ENCODE peak calls at places on chromosomes 4 and X, in eight cellular contexts. Z is cardiac muscle cell, H is endothelial cell of umbilical vein, G is pancreas, Y is PC-3, I is fibroblast of lung, M is neuronal stem cell, D is hepatocyte. A is an unnamed sample.

GRCh38 chr4:175996231-175996630 is 69.4 kb upstream of the WDR17 start:
- DNase-seq in D (no peak), G (no peak), M (no peak), H (no peak), Z (no peak), Y (no peak), I (no peak), A (no peak)

GRCh38 chrX:44306336-44306735 is 37.1 kb downstream of the EFHC2 start:
- DNase-seq in Z (peak; percentile 8), G (no peak), I (peak; percentile 28), M (no peak), Y (peak; percentile 95), D (peak; percentile 39), H (no peak), A (no peak)

GRCh38 chr4:76953956-76954355 is 4.4 kb downstream of the SEPTIN11 start:
- DNase-seq in M (no peak), Z (no peak), H (peak; percentile 34), G (no peak), D (no peak), Y (no peak), I (peak; percentile 36), A (no peak)

GRCh38 chrX:107625776-107626175 is 2.5 kb upstream of the PRPS1 start:
- DNase-seq in D (no peak), I (no peak), Z (no peak), G (no peak), H (no peak), M (no peak), Y (no peak), A (no peak)

GRCh38 chrX:68832101-68832416 is 3.2 kb downstream of the EFNB1 start:
- DNase-seq in Z (peak; percentile 79), I (peak; percentile 80), H (peak; percentile 70), D (peak; percentile 67), Y (peak; percentile 70), M (no peak), G (no peak), A (peak; percentile 69)

GRCh38 chr4:112517067-112517588 is 1.1 kb upstream of the NEUROG2 start:
- DNase-seq in M (peak; percentile 56), H (no peak), I (no peak), D (no peak), Z (no peak), Y (no peak), G (peak; percentile 12), A (no peak)

GRCh38 chr4:38021751-38022150 is 61.6 kb downstream of the PTTG2 start:
- DNase-seq in I (no peak), Y (no peak), M (no peak), Z (no peak), D (no peak), H (no peak), G (no peak), A (no peak)

GRCh38 chr4:134132086-134132783 is 69.4 kb downstream of the PABPC4L start:
- DNase-seq in G (no peak), I (no peak), Z (no peak), M (no peak), D (no peak), H (no peak), Y (peak; percentile 45), A (no peak)

GRCh38 chr4:54384563-54384962 is 155.5 kb downstream of the PDGFRA start:
- DNase-seq in M (no peak), I (peak; percentile 23), Z (peak; percentile 42), H (peak; percentile 47), D (peak; percentile 34), G (no peak), Y (peak; percentile 56), A (no peak)

GRCh38 chr4:125770814-125771398 is 456.2 kb downstream of the FAT4 start:
- DNase-seq in I (no peak), G (no peak), D (no peak), Y (no peak), M (no peak), H (no peak), Z (no peak), A (no peak)

GRCh38 chr4:129352480-129352879 is 256.5 kb downstream of the C4orf33 start:
- DNase-seq in M (no peak), Y (no peak), Z (no peak), I (no peak), G (no peak), H (no peak), D (no peak), A (no peak)

GRCh38 chr4:73761856-73762255 is 21.5 kb downstream of the CXCL8 start:
- DNase-seq in H (peak; percentile 40), I (no peak), G (no peak), M (no peak), D (no peak), Z (no peak), Y (no peak), A (no peak)

GRCh38 chrX:121014826-121015225 is 29.3 kb upstream of the CT47A1 start:
- DNase-seq in G (no peak), Z (no peak), H (no peak), D (no peak), Y (no peak), M (no peak), I (no peak), A (no peak)

GRCh38 chr4:188246488-188246887 is 107.2 kb downstream of the TRIML1 start:
- DNase-seq in G (no peak), Z (no peak), I (no peak), M (no peak), Y (peak; percentile 21), H (no peak), D (no peak), A (no peak)

GRCh38 chr4:168854216-168854921 is 155.7 kb downstream of the CBR4 start:
- DNase-seq in H (no peak), D (no peak), Z (no peak), G (no peak), M (no peak), Y (no peak), I (peak; percentile 20), A (no peak)

GRCh38 chr4:30208731-30209435 is 511.3 kb upstream of the PCDH7 start:
- DNase-seq in H (no peak), D (no peak), Z (no peak), M (no peak), G (no peak), I (peak; percentile 48), Y (peak; percentile 74), A (no peak)

GRCh38 chr4:173522874-173523395 is 7.1 kb downstream of the HAND2 start:
- DNase-seq in I (no peak), Y (no peak), D (no peak), G (no peak), H (no peak), Z (peak; percentile 61), M (no peak), A (no peak)

GRCh38 chr4:8705161-8706145 is 112.9 kb downstream of the CPZ start:
- DNase-seq in I (no peak), M (peak; percentile 48), D (no peak), Y (no peak), G (no peak), Z (no peak), H (no peak), A (no peak)

GRCh38 chr4:118775405-118775804 is 60.5 kb downstream of the SEC24D start:
- DNase-seq in G (no peak), H (no peak), Z (no peak), Y (no peak), D (no peak), M (no peak), I (no peak), A (no peak)

GRCh38 chr4:174523003-174523693 is 860 bp upstream of the HPGD start:
- DNase-seq in M (no peak), G (no peak), Y (peak; percentile 36), H (no peak), I (no peak), Z (no peak), D (no peak), A (no peak)

GRCh38 chrX:40755291-40756249 is 20.2 kb upstream of the MED14 start:
- DNase-seq in D (no peak), M (no peak), G (peak; percentile 23), Y (no peak), H (peak; percentile 5), Z (peak; percentile 40), I (peak; percentile 60), A (no peak)

DNA sequence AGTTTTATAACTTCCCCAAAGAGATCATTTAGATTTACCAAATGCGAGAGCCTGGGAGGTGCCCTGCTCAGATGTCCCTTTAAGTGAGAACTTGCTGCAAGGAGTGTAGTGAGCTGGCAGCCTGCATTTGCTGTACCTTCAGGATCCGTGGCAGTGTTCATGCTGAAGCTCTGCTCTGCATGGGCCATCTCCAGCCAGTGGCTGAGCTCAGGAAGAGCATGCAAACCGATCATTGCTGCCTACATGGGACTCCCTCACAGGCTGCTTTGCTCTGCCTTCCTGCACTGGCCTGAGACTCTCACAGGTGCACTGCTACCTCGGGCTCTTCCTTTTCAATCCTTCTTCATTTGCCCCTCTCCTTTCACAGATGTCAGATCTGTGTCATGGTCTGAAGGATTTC is 152.0 kb upstream of the SFRP2 start:
- DNase-seq in G (no peak), D (no peak), Z (no peak), Y (no peak), M (no peak), I (no peak), H (no peak), A (no peak)
- H3K4me1 ChIP-seq in G (no peaks in the 10 kb centered on the region), D (no peaks in the 10 kb centered on the region), Z (no peaks in the 10 kb centered on the region), Y (no peaks in the 10 kb centered on the region), M (peaks cover 9% of the 10 kb centered on the region), I (no peaks in the 10 kb centered on the region), H (no peaks in the 10 kb centered on the region), A (no peaks in the 10 kb centered on the region)

GRCh38 chrX:155967653-155968052 is 29.8 kb upstream of the IL9R start:
- DNase-seq in G (no peak), H (no peak), M (no peak), Z (no peak), D (no peak), I (no peak), Y (no peak), A (no peak)
- H3K9me3 ChIP-seq in G (no peaks in the 10 kb centered on the region), H (no peaks in the 10 kb centered on the region), M (peaks cover 5% of the 10 kb centered on the region), Z (peaks cover 4% of the 10 kb centered on the region), D (no peaks in the 10 kb centered on the region), I (no peaks in the 10 kb centered on the region), Y (no peaks in the 10 kb centered on the region), A (peaks cover 11% of the 10 kb centered on the region)

GRCh38 chrX:71098302-71098701 is 2.7 kb downstream of the FOXO4 start:
- DNase-seq in H (peak; percentile 53), D (peak; percentile 63), G (peak; percentile 33), I (peak; percentile 25), Y (peak; percentile 42), Z (peak; percentile 56), M (no peak), A (no peak)
- H3K4me3 ChIP-seq in H (no peak overlapping the region), D (no peak overlapping the region), G (no peak overlapping the region), I (no peak overlapping the region), Y (no peak overlapping the region), Z (no peak overlapping the region), M (no peak overlapping the region), A (no peak overlapping the region)

DNA sequence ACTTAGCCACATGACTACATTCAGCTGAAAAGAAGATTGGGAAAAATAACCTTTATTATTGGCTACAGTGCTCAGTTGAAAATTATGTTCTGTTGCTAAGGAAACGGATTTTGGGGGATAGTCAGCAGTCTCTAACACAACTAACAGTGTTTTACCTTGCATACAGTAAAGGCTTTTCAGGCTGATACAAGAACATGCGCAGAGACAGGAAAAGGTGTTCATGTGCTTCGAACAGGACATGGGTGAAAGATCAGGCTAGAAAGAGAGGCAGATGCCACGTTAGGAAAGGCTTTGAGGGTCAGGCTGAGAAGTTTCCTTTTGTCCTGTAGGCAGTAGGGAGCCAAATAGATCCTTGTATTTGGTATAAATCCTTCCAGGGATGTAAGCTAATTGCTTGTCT is 14.8 kb upstream of the RHOH start:
- DNase-seq in Y (no peak), Z (no peak), I (no peak), M (no peak), G (no peak), D (no peak), H (no peak), A (no peak)
- H3K4me1 ChIP-seq in Y (peaks cover 8% of the 10 kb centered on the region), Z (no peaks in the 10 kb centered on the region), I (no peaks in the 10 kb centered on the region), M (peaks cover 4% of the 10 kb centered on the region), G (no peaks in the 10 kb centered on the region), D (no peaks in the 10 kb centered on the region), H (peaks cover 11% of the 10 kb centered on the region), A (no peaks in the 10 kb centered on the region)

A was measured in right atrium auricular region.